ENCODE peak calls at places on chromosomes 3 and 15, in five cellular contexts. U is neural progenitor cell, B is A549, A is IMR-90, N is fibroblast of lung. G is an unnamed sample. For H3K4me1, the result is how much of the 10 kb centered on the place peaks cover.

GRCh38 chr3:14179795-14180194 is 1.2 kb downstream of the LSM3 start:
- DNase-seq in U (no peak), B (no peak), A (no peak), N (no peak), G (no peak)

GRCh38 chr3:39279745-39280517 is at the start of gene CX3CR1:
- DNase-seq in U (no peak), B (no peak), A (no peak), N (no peak), G (no peak)

GRCh38 chr15:64314456-64314855 is 41.5 kb downstream of the CSNK1G1 start:
- DNase-seq in U (no peak), B (no peak), A (peak), N (no peak), G (no peak)

GRCh38 chr3:62622553-62623174 is 249.3 kb upstream of the FEZF2 start:
- DNase-seq in U (peak), B (peak), A (peak), N (peak), G (peak)

GRCh38 chr3:41164776-41165175 is 34.5 kb upstream of the CTNNB1 start:
- DNase-seq in U (no peak), B (no peak), A (no peak), N (no peak), G (peak)

GRCh38 chr3:144821583-144821982 is 850.0 kb downstream of the DIPK2A start:
- DNase-seq in U (no peak), B (no peak), A (peak), N (peak), G (peak)

GRCh38 chr3:116426036-116426435 is 19.3 kb downstream of the LSAMP start:
- DNase-seq in U (no peak), B (no peak), A (no peak), N (no peak), G (no peak)

GRCh38 chr3:99627062-99627826 is 11.2 kb upstream of the COL8A1 start:
- DNase-seq in U (no peak), B (peak), A (peak), N (no peak), G (peak)

GRCh38 chr3:120767106-120767505 is 24.6 kb downstream of the GTF2E1 start:
- DNase-seq in U (no peak), B (no peak), A (peak), N (peak), G (no peak)

GRCh38 chr15:42059661-42060476 is 34.5 kb downstream of the PLA2G4D start:
- DNase-seq in U (peak), B (peak), A (peak), N (peak), G (no peak)

GRCh38 chr3:22969276-22969675 is 233.9 kb upstream of the UBE2E2 start:
- DNase-seq in U (no peak), B (no peak), A (no peak), N (no peak), G (no peak)

GRCh38 chr3:7309707-7310106 is 448.8 kb downstream of the GRM7 start:
- DNase-seq in U (no peak), B (no peak), A (no peak), N (peak), G (peak)

GRCh38 chr15:69609176-69609575 is 156.6 kb downstream of the RPLP1 start:
- DNase-seq in U (no peak), B (peak), A (peak), N (peak), G (peak)

GRCh38 chr3:6468589-6468988 is 392.3 kb upstream of the GRM7 start:
- DNase-seq in U (no peak), B (no peak), A (no peak), N (no peak), G (no peak)

GRCh38 chr3:4241595-4242170 is 61.5 kb upstream of the SETMAR start:
- DNase-seq in U (no peak), B (no peak), A (no peak), N (no peak), G (no peak)

GRCh38 chr15:67784057-67784781 is 41.1 kb upstream of the SKOR1 start:
- DNase-seq in U (no peak), B (no peak), A (no peak), N (no peak), G (no peak)

GRCh38 chr3:48123346-48123745 is 64.9 kb downstream of the CDC25A start:
- DNase-seq in U (no peak), B (no peak), A (no peak), N (no peak), G (no peak)
- H3K4me2 ChIP-seq in U (no peak), B (no peak), A (no peak), N (no peak), G (no peak)

GRCh38 chr3:170493712-170494182 is 75.1 kb downstream of the CLDN11 start:
- DNase-seq in U (no peak), B (peak), A (peak), N (peak), G (peak)

GRCh38 chr3:170496026-170496867 is 77.6 kb downstream of the CLDN11 start:
- DNase-seq in U (peak), B (no peak), A (no peak), N (no peak), G (no peak)

GRCh38 chr3:170496868-170497140 is 78.1 kb downstream of the CLDN11 start:
- DNase-seq in U (no peak), B (no peak), A (no peak), N (no peak), G (no peak)

GRCh38 chr3:170497197-170497596 is 78.5 kb downstream of the CLDN11 start:
- DNase-seq in U (no peak), B (no peak), A (no peak), N (peak), G (no peak)

DNA sequence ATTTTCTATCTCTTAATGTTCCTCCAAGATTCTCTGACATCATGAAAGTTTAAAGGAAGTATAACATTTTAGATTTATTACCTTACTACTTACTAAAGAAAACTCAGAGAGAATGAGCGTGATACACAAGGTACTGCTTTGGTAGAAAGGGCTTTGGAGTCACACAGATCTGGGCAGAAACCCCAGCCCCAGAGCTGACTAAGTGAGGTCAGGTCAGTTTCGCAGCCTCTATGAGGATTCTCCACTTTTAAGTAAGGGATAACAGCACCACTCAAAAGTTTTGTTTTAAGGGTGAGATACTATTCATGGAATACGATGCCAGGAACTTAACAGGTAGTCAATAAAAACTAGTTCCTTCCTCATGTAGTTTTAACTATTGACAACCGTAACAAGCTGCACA is 76.1 kb downstream of the CLDN11 start:
- DNase-seq in U (no peak), B (no peak), A (peak), N (peak), G (no peak)
- H3K27ac ChIP-seq in U (no peak), B (peak), A (no peak), N (no peak), G (no peak)

DNA sequence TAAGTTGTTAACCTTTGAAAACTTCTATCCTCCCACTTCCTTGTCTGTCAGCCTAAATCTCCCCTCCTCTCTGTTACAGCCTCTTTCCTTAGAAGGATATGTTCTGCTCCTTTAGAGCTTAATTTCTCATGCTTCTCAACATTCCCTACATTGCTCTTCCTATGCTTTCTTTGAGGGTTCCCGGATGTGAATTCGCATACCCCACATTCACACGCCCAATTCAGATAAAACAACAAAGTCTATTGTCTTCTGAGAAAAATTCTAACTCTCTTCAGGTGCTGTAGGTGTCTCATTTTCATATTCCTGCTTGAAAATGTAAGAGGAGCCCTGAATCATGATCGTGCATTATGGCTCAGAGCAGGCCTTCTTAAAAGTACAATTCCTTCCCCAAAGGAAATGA is 171.8 kb upstream of the DPH6 start:
- DNase-seq in U (no peak), B (no peak), A (no peak), N (no peak), G (no peak)
- H3K4me1 ChIP-seq in U (under half), B (under half), A (under half), N (under half), G (under half)

GRCh38 chr3:54042259-54042823 is 80.0 kb upstream of the CACNA2D3 start:
- DNase-seq in U (no peak), B (no peak), A (no peak), N (no peak), G (peak)
- H3K4me2 ChIP-seq in U (no peak), B (no peak), A (no peak), N (no peak), G (peak)

DNA sequence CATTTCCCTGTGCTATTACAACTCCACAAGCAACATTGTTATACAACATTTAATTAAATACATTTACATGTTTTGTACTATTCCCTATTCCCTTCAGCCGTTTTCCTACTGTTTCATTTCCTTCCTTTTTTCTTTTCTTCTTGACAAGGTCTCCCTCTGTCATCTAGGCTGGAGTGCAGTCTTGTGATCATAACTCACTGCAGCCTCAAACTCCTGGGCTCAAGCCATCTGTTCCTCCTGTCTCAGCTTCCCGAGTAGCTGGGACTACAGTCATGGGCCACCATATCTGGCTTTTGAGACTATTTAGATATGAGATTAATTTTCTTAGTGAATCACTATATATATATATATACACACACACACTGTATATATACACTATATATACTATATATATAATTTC is 254.8 kb downstream of the NFKBIZ start:
- DNase-seq in U (no peak), B (no peak), A (no peak), N (no peak), G (no peak)
- H3K27ac ChIP-seq in U (no peak), B (no peak), A (no peak), N (no peak), G (no peak)

G was measured in mammary epithelial cell.